ENCODE peak calls at places on chromosomes 3 and 15, in eight cellular contexts. M is cardiac muscle cell, G is pancreas, Q is H9, X is A549, N is neural progenitor cell, R is gastrocnemius medialis, I is heart right ventricle. K is an unnamed sample. For H3K4me1, the result is how much of the 10 kb centered on the place peaks cover.

GRCh38 chr15:53835309-53835708 is 75.8 kb upstream of the WDR72 start:
- DNase-seq in G (no peak), R (no peak), X (no peak), Q (no peak), N (no peak), M (no peak), I (no peak), K (no peak)

GRCh38 chr15:71110800-71111565 is 4.3 kb upstream of the THSD4 start:
- DNase-seq in N (no peak), R (no peak), X (no peak), I (no peak), G (no peak), Q (peak), M (no peak), K (no peak)

GRCh38 chr15:75153084-75153483 is 48.6 kb upstream of the C15orf39 start:
- DNase-seq in Q (no peak), N (no peak), M (peak), I (no peak), X (peak), R (no peak), G (no peak), K (no peak)

GRCh38 chr15:86591158-86591557 is 511.5 kb downstream of the AGBL1 start:
- DNase-seq in I (no peak), G (no peak), M (no peak), X (no peak), R (no peak), Q (no peak), N (no peak), K (no peak)

GRCh38 chr3:111368061-111368460 is 173.9 kb upstream of the CD96 start:
- DNase-seq in I (no peak), G (no peak), R (no peak), X (no peak), N (no peak), Q (no peak), M (no peak), K (no peak)

GRCh38 chr15:28961391-28961790 is 75.6 kb downstream of the APBA2 start:
- DNase-seq in X (no peak), R (no peak), G (no peak), M (no peak), Q (no peak), N (no peak), I (no peak), K (no peak)

GRCh38 chr3:157626817-157627216 is 123.6 kb upstream of the VEPH1 start:
- DNase-seq in G (no peak), X (no peak), N (no peak), I (no peak), Q (no peak), M (no peak), R (no peak), K (no peak)

GRCh38 chr3:186569779-186570095 is 783 bp upstream of the DNAJB11 start:
- DNase-seq in M (no peak), I (no peak), R (no peak), X (no peak), G (no peak), Q (no peak), N (no peak), K (no peak)

GRCh38 chr3:16724487-16724886 is 119.3 kb upstream of the DAZL start:
- DNase-seq in M (no peak), G (no peak), N (no peak), R (no peak), I (no peak), Q (no peak), X (no peak), K (no peak)

GRCh38 chr3:185188816-185189215 is 36.0 kb upstream of the C3orf70 start:
- DNase-seq in I (no peak), R (no peak), N (no peak), M (no peak), X (no peak), G (no peak), Q (no peak), K (no peak)

GRCh38 chr15:85609492-85609891 is 185.2 kb downstream of the KLHL25 start:
- DNase-seq in N (no peak), M (no peak), I (no peak), X (no peak), G (no peak), R (no peak), Q (no peak), K (no peak)

GRCh38 chr15:92069308-92070244 is 216.1 kb downstream of the SLCO3A1 start:
- DNase-seq in N (no peak), I (no peak), Q (no peak), X (peak), R (peak), M (no peak), G (peak), K (no peak)

GRCh38 chr3:25297667-25298585 is 130.1 kb upstream of the RARB start:
- DNase-seq in N (peak), R (no peak), M (no peak), X (no peak), I (no peak), Q (no peak), G (no peak), K (no peak)

GRCh38 chr3:10434144-10434937 is 71.0 kb downstream of the ATP2B2 start:
- DNase-seq in Q (no peak), G (no peak), R (no peak), X (no peak), N (no peak), M (no peak), I (no peak), K (no peak)

GRCh38 chr15:37093480-37094410 is 6.6 kb downstream of the MEIS2 start:
- DNase-seq in M (no peak), R (no peak), I (no peak), Q (no peak), G (no peak), N (no peak), X (no peak), K (no peak)

GRCh38 chr3:43346990-43347749 is 60.8 kb downstream of the SNRK start:
- DNase-seq in I (no peak), Q (no peak), X (no peak), N (no peak), R (no peak), M (no peak), G (no peak), K (no peak)

GRCh38 chr15:71892335-71892734 is 82.0 kb downstream of the NR2E3 start:
- DNase-seq in G (no peak), N (no peak), Q (no peak), M (no peak), I (no peak), X (no peak), R (no peak), K (no peak)

GRCh38 chr15:44780608-44781007 is 44.3 kb downstream of the TRIM69 start:
- DNase-seq in Q (no peak), I (no peak), R (no peak), M (no peak), X (no peak), N (no peak), G (no peak), K (no peak)

GRCh38 chr15:67820992-67821783 is 4.1 kb upstream of the SKOR1 start:
- DNase-seq in R (no peak), X (no peak), M (peak), G (no peak), N (peak), Q (peak), I (peak), K (peak)

GRCh38 chr3:194604126-194604525 is 29.1 kb downstream of the TMEM44 start:
- DNase-seq in N (no peak), M (no peak), I (no peak), G (no peak), X (no peak), Q (no peak), R (no peak), K (no peak)

GRCh38 chr3:117404756-117405155 is 695.2 kb downstream of the TUSC7 start:
- DNase-seq in M (no peak), N (no peak), G (no peak), R (no peak), I (no peak), X (no peak), Q (no peak), K (no peak)

GRCh38 chr3:66066963-66067617 is 28.4 kb upstream of the MAGI1 start:
- DNase-seq in G (no peak), I (no peak), R (no peak), N (peak), M (no peak), X (no peak), Q (no peak), K (no peak)

DNA sequence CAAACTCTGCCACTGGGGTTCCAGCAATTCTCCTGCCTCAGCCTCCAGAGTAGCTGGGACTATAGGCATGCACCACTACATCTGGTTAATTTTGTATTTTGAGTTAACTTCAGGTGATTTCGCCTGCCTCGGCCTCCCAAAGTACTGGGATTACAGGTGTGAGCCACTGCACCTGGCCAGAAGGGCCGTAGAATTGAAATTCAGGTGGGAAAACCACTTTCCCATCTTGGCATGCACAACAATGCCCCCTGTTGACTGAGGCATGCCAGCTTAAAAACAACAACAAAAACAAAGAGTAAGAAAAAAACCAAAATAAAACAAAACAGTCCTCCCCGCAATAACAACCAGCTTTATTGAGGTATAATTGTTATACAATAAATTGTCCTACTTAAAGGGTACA is 32.6 kb upstream of the RAB11A start:
- DNase-seq in M (no peak), X (no peak), N (peak), R (no peak), G (no peak), Q (peak), I (no peak), K (no peak)
- TF ChIP-seq CTCF in M (no peak), X (peak), N (peak), R (no peak), G (no peak), Q (peak), I (peak), K (no peak)

DNA sequence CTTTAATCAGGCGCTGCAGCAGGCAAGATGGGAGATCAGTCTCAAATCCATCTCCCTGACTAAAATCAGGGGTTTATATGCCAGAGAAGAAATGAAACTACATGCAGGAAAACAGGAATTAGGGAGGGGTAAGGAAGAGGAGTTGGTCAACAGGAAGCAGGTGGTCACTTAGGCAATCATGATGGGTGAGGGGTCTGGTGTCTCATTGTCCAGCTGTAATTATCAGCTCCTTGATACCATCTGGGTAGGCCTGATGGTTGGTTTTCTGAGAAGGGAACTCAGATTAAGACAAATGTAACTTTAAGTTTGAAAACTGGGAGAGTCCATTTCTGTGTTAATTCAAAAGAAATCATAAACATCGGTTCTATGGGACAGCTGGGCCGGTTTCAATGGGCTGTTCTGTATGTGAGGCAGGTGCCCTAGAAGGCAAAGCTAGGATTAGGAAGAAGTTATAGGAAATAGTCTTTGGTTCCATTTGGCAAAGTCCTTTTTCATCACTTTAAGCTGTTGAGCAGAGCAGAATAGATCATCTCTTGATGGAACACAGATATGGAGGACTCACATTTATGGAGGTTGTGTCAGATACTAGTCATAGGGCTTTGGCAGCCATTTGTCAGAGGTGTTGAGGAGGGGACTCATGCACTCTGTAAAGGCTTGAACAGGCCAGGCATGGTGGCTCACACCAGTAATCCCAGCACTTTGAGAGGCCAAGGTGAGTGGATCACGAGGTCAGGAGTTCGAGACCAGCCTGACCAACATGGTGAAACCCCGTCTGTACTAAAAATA is 149.4 kb downstream of the VGLL4 start:
- DNase-seq in Q (no peak), I (no peak), X (no peak), R (no peak), G (no peak), N (no peak), M (no peak), K (no peak)
- H3K4me1 ChIP-seq in Q (under half), I (under half), X (under half), R (under half), G (under half), N (under half), M (under half), K (under half)

GRCh38 chr3:137695351-137695750 is 68.8 kb upstream of the SOX14 start:
- DNase-seq in Q (no peak), M (no peak), R (no peak), G (no peak), X (no peak), I (no peak), N (no peak), K (no peak)

GRCh38 chr3:137687181-137687880 is 76.8 kb upstream of the SOX14 start:
- DNase-seq in N (no peak), G (no peak), R (no peak), M (no peak), X (no peak), Q (no peak), I (no peak), K (no peak)

DNA sequence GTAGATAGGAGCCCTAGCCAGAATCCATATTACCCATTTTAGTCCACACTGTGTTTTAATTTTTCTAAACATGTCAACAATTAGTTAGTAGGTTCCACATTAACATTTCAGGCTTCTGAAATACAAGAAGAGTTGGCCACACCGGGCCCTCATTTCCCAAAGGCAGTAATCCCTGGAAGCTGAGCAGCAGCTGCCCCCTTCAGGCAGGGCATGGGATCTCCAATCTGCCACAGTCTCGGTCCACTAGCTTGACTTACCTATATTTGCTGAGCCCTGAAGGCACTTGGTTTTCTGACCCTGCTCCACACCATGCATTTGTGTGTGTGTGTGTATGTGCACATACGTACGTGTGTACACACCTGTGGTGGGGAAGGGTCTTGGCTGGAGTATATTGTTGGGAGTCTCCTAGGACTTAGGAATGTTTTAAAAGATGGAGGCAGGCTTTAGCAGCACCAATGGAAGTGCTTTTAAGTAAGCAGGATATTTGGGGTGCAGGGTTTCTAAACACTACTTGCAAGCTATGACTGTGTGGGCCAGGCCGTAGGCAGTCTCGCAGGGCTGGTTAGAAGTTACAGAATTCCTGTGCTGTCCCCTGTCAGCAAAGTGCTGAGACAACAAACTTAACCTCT is 71.2 kb upstream of the SOX14 start:
- DNase-seq in I (no peak), N (peak), X (no peak), G (no peak), M (peak), Q (peak), R (no peak), K (no peak)
- TF ChIP-seq CTCF in I (peak), N (peak), X (no peak), G (no peak), M (no peak), Q (peak), R (no peak), K (no peak)

DNA sequence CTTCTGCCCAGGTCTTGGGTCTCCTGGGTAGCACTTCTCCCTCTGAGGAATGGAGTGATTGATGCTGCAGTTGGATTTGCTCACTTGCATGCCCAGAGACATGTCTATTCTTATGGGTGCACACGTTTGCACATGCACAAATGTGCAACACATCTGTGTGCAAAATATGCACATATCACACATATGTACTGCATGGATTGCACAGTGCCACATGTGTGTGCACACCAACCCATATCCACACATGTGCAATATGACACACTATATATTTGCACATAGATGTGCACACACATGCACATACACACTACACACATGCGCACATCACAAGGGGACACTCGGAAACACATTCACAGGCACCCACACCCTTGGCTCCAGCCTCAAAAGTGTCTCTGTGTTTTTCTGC is 671 bp upstream of the SEMA3B start:
- DNase-seq in X (no peak), G (no peak), R (no peak), I (no peak), N (no peak), M (no peak), Q (no peak), K (no peak)
- H3K4me1 ChIP-seq in X (half or more), G (under half), R (under half), I (half or more), N (half or more), M (under half), Q (under half), K (half or more)

DNA sequence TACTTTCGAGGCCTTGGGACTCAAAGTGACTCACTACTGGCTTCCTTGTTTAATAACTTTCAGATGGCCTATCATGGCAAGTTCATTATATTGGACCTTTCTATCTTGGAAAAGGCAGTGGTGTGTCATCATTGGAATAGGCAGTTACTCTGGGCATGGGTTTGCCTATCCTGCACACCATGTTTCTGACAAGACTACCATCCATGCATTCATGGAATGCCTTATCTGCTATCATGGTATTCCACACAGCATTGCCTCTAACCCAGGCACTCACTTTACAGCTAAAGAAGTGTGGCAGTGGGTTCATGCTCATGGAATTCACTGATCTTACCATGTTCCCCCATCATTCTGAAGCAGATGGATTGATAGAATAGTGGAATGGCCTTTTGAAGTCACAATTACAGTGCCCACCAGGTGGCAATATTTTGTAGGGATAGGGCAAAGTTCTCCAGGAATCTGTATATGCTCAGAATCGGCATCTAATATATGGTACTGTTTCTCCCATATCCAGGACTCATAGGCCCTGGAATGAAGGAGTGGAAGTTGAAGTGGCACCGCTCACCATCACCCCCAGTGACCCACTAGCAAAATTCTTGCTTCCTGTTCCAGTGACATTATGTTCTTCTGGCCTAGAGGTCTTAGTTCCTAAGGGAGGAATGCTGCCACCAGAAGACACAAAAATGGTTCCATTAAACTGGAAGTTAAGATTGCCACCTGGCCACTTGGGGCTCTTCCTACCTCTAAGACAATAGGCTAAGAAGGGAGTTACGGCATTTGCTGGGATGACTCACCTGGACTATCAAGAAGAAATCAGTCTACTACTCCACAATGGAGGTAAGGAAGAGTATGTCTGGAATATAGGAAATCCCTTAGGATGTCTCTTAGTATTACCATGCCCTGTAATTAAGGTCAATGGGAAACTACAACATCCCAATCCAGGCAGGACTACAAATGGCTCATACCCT is 1161.4 kb downstream of the SI start:
- DNase-seq in N (peak), G (no peak), I (no peak), R (no peak), X (no peak), Q (no peak), M (no peak), K (no peak)
- TF ChIP-seq CTCF in N (peak), G (no peak), I (no peak), R (no peak), X (no peak), Q (peak), M (no peak), K (no peak)

DNA sequence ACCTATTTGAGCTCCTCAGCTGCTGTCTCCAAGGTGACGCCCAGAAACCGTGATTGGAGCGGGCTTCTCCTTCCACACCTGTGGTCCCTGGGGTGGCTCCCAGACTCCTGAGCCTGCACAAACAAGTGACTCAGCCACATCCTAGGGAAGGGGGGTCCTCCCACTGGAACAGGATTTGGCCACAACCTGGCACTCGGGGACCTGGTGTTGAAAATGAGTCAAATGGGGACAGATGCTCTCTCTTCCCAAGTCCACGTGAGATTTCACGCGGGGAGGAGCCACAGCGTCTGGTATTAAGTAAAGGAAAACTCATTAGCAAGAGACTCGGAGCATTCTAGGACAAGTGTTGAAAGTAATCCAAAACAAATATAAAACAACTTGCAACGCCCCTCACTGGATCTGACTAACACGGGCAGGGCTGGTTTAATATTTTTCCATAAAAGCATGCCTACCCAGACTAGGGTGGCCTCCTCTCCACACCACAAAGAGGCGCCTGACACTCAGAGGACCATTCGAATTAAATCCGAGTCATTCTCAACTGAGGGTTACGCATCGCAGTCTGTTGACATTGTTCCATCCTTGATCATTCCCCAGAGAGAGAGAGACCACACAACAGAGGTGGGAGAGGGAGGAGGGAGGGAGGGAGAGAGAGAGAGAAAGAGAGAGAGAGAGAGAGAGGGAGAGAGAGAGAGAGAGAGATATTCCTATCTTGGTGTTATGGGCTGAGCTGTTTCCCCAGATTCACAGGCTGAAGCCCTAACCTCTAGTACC is 74.4 kb downstream of the MGLL start:
- DNase-seq in G (peak), N (no peak), X (peak), M (no peak), Q (no peak), I (peak), R (peak), K (peak)
- H3K4me1 ChIP-seq in G (under half), N (under half), X (half or more), M (under half), Q (under half), I (half or more), R (half or more), K (half or more)